ENCODE peak calls at places on chromosome 20, in six cellular contexts. X, R, E, M, V and A are unnamed samples.

GRCh38 chr20:14477125-14477524 is 139.7 kb upstream of the FLRT3 start:
- DNase-seq in V (no peak), E (no peak), R (no peak), M (no peak), X (no peak), A (no peak)

GRCh38 chr20:10578607-10579006 is 95.2 kb downstream of the JAG1 start:
- DNase-seq in M (no peak), X (no peak), V (no peak), R (no peak), E (no peak), A (no peak)

GRCh38 chr20:64222851-64223525 is 32.6 kb upstream of the PCMTD2 start:
- DNase-seq in E (no peak), M (no peak), X (no peak), V (no peak), R (no peak), A (no peak)

GRCh38 chr20:5550738-5551529 is 199.3 kb upstream of the SHLD1 start:
- DNase-seq in E (no peak), M (no peak), X (no peak), V (no peak), R (no peak), A (no peak)

GRCh38 chr20:63775096-63775978 is 35.8 kb downstream of the SLC2A4RG start:
- DNase-seq in V (peak; percentile 55), X (peak; percentile 42), E (no peak), R (no peak), M (peak; percentile 95), A (no peak)

GRCh38 chr20:7155282-7155681 is 387.8 kb downstream of the BMP2 start:
- DNase-seq in R (no peak), X (no peak), E (no peak), M (no peak), V (no peak), A (no peak)

GRCh38 chr20:57225197-57225733 is 41.2 kb downstream of the BMP7 start:
- DNase-seq in V (no peak), M (no peak), X (no peak), E (no peak), R (no peak), A (no peak)

GRCh38 chr20:58144071-58144470 is 84.4 kb downstream of the ANKRD60 start:
- DNase-seq in X (no peak), V (no peak), M (no peak), E (no peak), R (no peak), A (no peak)

GRCh38 chr20:37445041-37445440 is 76.0 kb upstream of the NNAT start:
- DNase-seq in X (no peak), M (no peak), V (no peak), E (no peak), R (no peak), A (no peak)

GRCh38 chr20:4819901-4820300 is 98.2 kb downstream of the PRND start:
- DNase-seq in R (no peak), V (no peak), E (no peak), X (no peak), M (no peak), A (no peak)

GRCh38 chr20:6416371-6416770 is 293.5 kb upstream of the FERMT1 start:
- DNase-seq in V (no peak), E (no peak), R (no peak), X (no peak), M (no peak), A (no peak)

GRCh38 chr20:18031050-18031449 is 26.7 kb downstream of the OVOL2 start:
- DNase-seq in V (no peak), R (no peak), M (no peak), E (no peak), X (no peak), A (no peak)

GRCh38 chr20:23639490-23639958 is 1.8 kb upstream of the CST3 start:
- DNase-seq in M (no peak), X (no peak), R (peak; percentile 80), E (no peak), V (no peak), A (no peak)

GRCh38 chr20:64161595-64162238 is 2.5 kb upstream of the MYT1 start:
- DNase-seq in M (peak; percentile 96), E (peak; percentile 38), R (peak; percentile 52), V (no peak), X (peak; percentile 56), A (peak; percentile 37)

GRCh38 chr20:34468956-34469355 is 47.3 kb upstream of the DYNLRB1 start:
- DNase-seq in R (no peak), V (no peak), E (no peak), M (no peak), X (no peak), A (no peak)

GRCh38 chr20:36866681-36867485 is 9.1 kb upstream of the TLDC2 start:
- DNase-seq in M (no peak), R (no peak), E (no peak), V (no peak), X (no peak), A (no peak)

GRCh38 chr20:60252866-60253265 is 294.6 kb downstream of the CDH26 start:
- DNase-seq in V (no peak), E (no peak), M (no peak), R (no peak), X (no peak), A (no peak)

GRCh38 chr20:47133809-47134456 is 222.6 kb downstream of the ZMYND8 start:
- DNase-seq in R (no peak), E (no peak), M (no peak), X (no peak), V (no peak), A (no peak)

GRCh38 chr20:3115190-3116107 is 30.9 kb upstream of the AVP start:
- DNase-seq in M (peak; percentile 82), E (no peak), V (no peak), X (no peak), R (no peak), A (no peak)

GRCh38 chr20:46666818-46667515 is 15.7 kb upstream of the SLC13A3 start:
- DNase-seq in R (no peak), X (no peak), M (no peak), E (no peak), V (no peak), A (no peak)

GRCh38 chr20:45097485-45098095 is 3.3 kb downstream of the KCNS1 start:
- DNase-seq in V (no peak), E (no peak), R (peak; percentile 57), M (no peak), X (no peak), A (no peak)

GRCh38 chr20:7031222-7031621 is 263.7 kb downstream of the BMP2 start:
- DNase-seq in X (no peak), E (no peak), M (peak; percentile 2), R (no peak), V (no peak), A (no peak)

GRCh38 chr20:50034567-50035170 is 51.9 kb downstream of the SNAI1 start:
- DNase-seq in X (no peak), V (no peak), E (no peak), M (no peak), R (no peak), A (no peak)
- H3K4me1 ChIP-seq in X (no peaks in the 10 kb centered on the region), V (no peaks in the 10 kb centered on the region), E (peaks cover 18% of the 10 kb centered on the region), M (peaks cover 16% of the 10 kb centered on the region), R (no peaks in the 10 kb centered on the region), A (no peaks in the 10 kb centered on the region)

GRCh38 chr20:32460231-32460630 is 102.1 kb downstream of the ASXL1 start:
- DNase-seq in E (no peak), R (peak; percentile 21), M (no peak), V (no peak), X (peak; percentile 33), A (no peak)

GRCh38 chr20:32460683-32461320 is 102.7 kb downstream of the ASXL1 start:
- DNase-seq in X (peak; percentile 29), V (no peak), R (peak; percentile 37), M (no peak), E (no peak), A (no peak)

GRCh38 chr20:32462900-32463641 is 104.9 kb downstream of the ASXL1 start:
- DNase-seq in M (no peak), X (peak; percentile 77), R (peak; percentile 82), E (no peak), V (no peak), A (no peak)

GRCh38 chr20:32463642-32464400 is 105.7 kb downstream of the ASXL1 start:
- DNase-seq in R (peak; percentile 87), X (peak; percentile 83), M (peak; percentile 48), V (no peak), E (peak; percentile 15), A (peak; percentile 62)

GRCh38 chr20:32461836-32462600 is 103.9 kb downstream of the ASXL1 start:
- DNase-seq in X (peak; percentile 37), M (no peak), V (no peak), R (no peak), E (no peak), A (no peak)
- H3K4me1 ChIP-seq in X (peaks cover 55% of the 10 kb centered on the region), M (peaks cover 25% of the 10 kb centered on the region), V (no peaks in the 10 kb centered on the region), R (peaks cover 42% of the 10 kb centered on the region), E (peaks cover 55% of the 10 kb centered on the region), A (peaks cover 24% of the 10 kb centered on the region)

GRCh38 chr20:41476013-41476441 is 109.4 kb upstream of the EMILIN3 start:
- DNase-seq in R (no peak), X (peak; percentile 50), V (no peak), E (no peak), M (no peak), A (peak; percentile 15)
- H3K4me1 ChIP-seq in R (no peaks in the 10 kb centered on the region), X (peaks cover 30% of the 10 kb centered on the region), V (no peaks in the 10 kb centered on the region), E (peaks cover 35% of the 10 kb centered on the region), M (no peaks in the 10 kb centered on the region), A (no peaks in the 10 kb centered on the region)

DNA sequence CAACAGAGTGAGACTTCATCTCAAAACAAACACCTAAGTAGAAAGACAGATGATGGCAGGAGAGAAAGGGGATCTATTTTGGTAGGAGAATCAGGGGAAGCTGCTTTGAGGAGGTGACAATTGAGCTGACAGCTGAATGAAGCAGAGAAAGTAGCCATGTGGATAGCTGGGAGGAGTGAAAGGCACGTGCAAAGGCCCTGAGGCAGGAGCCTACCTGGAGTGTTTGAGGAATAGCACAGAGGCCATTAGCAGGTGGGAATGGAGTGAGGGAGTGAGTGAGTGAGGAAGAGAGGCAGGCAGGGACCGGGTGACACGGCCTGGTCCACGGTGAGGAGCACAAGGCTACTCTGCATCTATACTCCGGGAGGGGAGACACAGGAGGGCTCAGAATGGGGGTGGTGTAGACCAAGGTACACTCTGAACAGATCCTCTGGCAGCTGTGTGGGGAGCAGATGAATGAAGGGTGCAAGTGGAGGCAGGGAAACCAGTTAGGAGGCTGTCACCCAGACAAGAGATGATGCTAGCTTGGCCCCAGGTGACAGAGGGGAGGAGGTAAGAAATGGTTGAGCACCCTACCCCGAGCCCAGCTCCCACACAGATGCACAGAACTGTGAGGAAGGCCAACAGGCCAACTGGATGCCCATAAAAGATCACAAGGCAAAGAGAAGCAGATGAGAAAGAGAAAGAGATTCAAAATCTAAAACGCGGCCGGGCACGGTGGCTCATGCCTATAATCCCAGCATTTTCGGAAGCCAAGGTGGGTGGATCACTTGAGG is 43.6 kb downstream of the NFATC2 start:
- DNase-seq in V (no peak), X (no peak), M (no peak), E (no peak), R (no peak), A (no peak)
- H3K4me1 ChIP-seq in V (no peaks in the 10 kb centered on the region), X (no peaks in the 10 kb centered on the region), M (no peaks in the 10 kb centered on the region), E (peaks cover 31% of the 10 kb centered on the region), R (peaks cover 4% of the 10 kb centered on the region), A (no peaks in the 10 kb centered on the region)

GRCh38 chr20:62368629-62369507 is 1.8 kb upstream of the LAMA5 start:
- DNase-seq in M (peak; percentile 95), V (peak; percentile 71), X (peak; percentile 76), E (no peak), R (no peak), A (no peak)
- H3K4me1 ChIP-seq in M (peaks cover 54% of the 10 kb centered on the region), V (peaks cover 5% of the 10 kb centered on the region), X (peaks cover 25% of the 10 kb centered on the region), E (peaks cover 71% of the 10 kb centered on the region), R (peaks cover 25% of the 10 kb centered on the region), A (peaks cover 35% of the 10 kb centered on the region)